ENCODE peak calls at places on chromosomes 4 and X, in six cellular contexts. N, Z, W, I, H and F are unnamed samples.

GRCh38 chr4:171042989-171043524 is 770.1 kb upstream of the GALNTL6 start:
- DNase-seq in W (no peak), N (no peak), H (no peak), Z (no peak), I (no peak), F (no peak)

GRCh38 chrX:103063191-103063845 is 653 bp downstream of the BEX1 start:
- DNase-seq in N (peak), H (peak), I (peak), W (no peak), Z (no peak), F (no peak)

GRCh38 chrX:115650449-115650848 is 89.5 kb downstream of the PLS3 start:
- DNase-seq in H (no peak), I (no peak), N (no peak), Z (no peak), W (no peak), F (no peak)

GRCh38 chr4:13912966-13913365 is 285.4 kb upstream of the BOD1L1 start:
- DNase-seq in Z (no peak), I (no peak), N (no peak), W (no peak), H (no peak), F (no peak)

GRCh38 chr4:188110741-188111458 is 1.5 kb upstream of the TRIML2 start:
- DNase-seq in I (no peak), N (no peak), Z (no peak), W (no peak), H (no peak), F (no peak)

GRCh38 chr4:10810411-10810810 is 125.8 kb upstream of the CLNK start:
- DNase-seq in Z (no peak), H (no peak), I (no peak), W (no peak), N (no peak), F (no peak)

GRCh38 chrX:10168226-10168625 is 11.5 kb downstream of the CLCN4 start:
- DNase-seq in N (no peak), Z (no peak), W (no peak), H (no peak), I (no peak), F (no peak)

GRCh38 chr4:44086753-44087152 is 361.9 kb downstream of the KCTD8 start:
- DNase-seq in Z (no peak), H (no peak), I (no peak), N (no peak), W (no peak), F (no peak)

GRCh38 chr4:16835597-16836247 is 62.7 kb downstream of the LDB2 start:
- DNase-seq in Z (no peak), I (no peak), H (no peak), N (no peak), W (no peak), F (no peak)

GRCh38 chr4:36177946-36178345 is 66.4 kb downstream of the ARAP2 start:
- DNase-seq in H (no peak), N (no peak), I (no peak), Z (no peak), W (no peak), F (no peak)

GRCh38 chrX:1874416-1874815 is 259.6 kb downstream of the ASMT start:
- DNase-seq in W (no peak), I (no peak), H (no peak), N (no peak), Z (no peak), F (no peak)

GRCh38 chr4:173211838-173212237 is 43.2 kb downstream of the GALNT7 start:
- DNase-seq in N (no peak), W (no peak), H (no peak), I (peak), Z (no peak), F (no peak)

GRCh38 chrX:140343226-140343873 is 161.5 kb downstream of the SOX3 start:
- DNase-seq in H (no peak), Z (no peak), W (no peak), I (peak), N (no peak), F (no peak)